ENCODE peak calls at places on chromosomes 5 and 9, in six cellular contexts. One of them, this sample, is unnamed.

GRCh38 chr5:75335952-75336624 is 932 bp upstream of the HMGCR start:
- DNase-seq in stromal cell of bone marrow: peak; percentile 75
- DNase-seq in aorta: no peak
- DNase-seq in GM10248: peak; percentile 26
- DNase-seq in small intestine: peak; percentile 77
- DNase-seq in H7: peak; percentile 54
- DNase-seq in this sample: no peak

GRCh38 chr9:34599546-34599945 is 10.0 kb upstream of the CNTFR start:
- DNase-seq in H7: no peak
- DNase-seq in small intestine: no peak
- DNase-seq in aorta: no peak
- DNase-seq in stromal cell of bone marrow: no peak
- DNase-seq in GM10248: no peak
- DNase-seq in this sample: no peak

GRCh38 chr9:131677445-131678180 is 62.3 kb downstream of the RAPGEF1 start:
- DNase-seq in GM10248: peak; percentile 59
- DNase-seq in stromal cell of bone marrow: no peak
- DNase-seq in H7: no peak
- DNase-seq in small intestine: no peak
- DNase-seq in aorta: no peak
- DNase-seq in this sample: no peak

GRCh38 chr5:155125696-155126095 is 112.1 kb downstream of the KIF4B start:
- DNase-seq in aorta: no peak
- DNase-seq in H7: no peak
- DNase-seq in stromal cell of bone marrow: no peak
- DNase-seq in small intestine: no peak
- DNase-seq in GM10248: no peak
- DNase-seq in this sample: no peak

GRCh38 chr5:101977729-101978345 is 318.2 kb downstream of the SLCO4C1 start:
- DNase-seq in small intestine: peak; percentile 2
- DNase-seq in H7: peak; percentile 45
- DNase-seq in aorta: no peak
- DNase-seq in GM10248: peak; percentile 48
- DNase-seq in stromal cell of bone marrow: peak; percentile 25
- DNase-seq in this sample: no peak

GRCh38 chr9:98479967-98480847 is 224.8 kb upstream of the TBC1D2 start:
- DNase-seq in small intestine: peak; percentile 32
- DNase-seq in GM10248: no peak
- DNase-seq in H7: no peak
- DNase-seq in aorta: no peak
- DNase-seq in stromal cell of bone marrow: no peak
- DNase-seq in this sample: no peak

GRCh38 chr9:3708751-3709150 is 182.9 kb upstream of the RFX3 start:
- DNase-seq in H7: no peak
- DNase-seq in stromal cell of bone marrow: peak; percentile 13
- DNase-seq in aorta: no peak
- DNase-seq in GM10248: no peak
- DNase-seq in small intestine: no peak
- DNase-seq in this sample: no peak

GRCh38 chr9:135079018-135079417 is 8.4 kb upstream of the OLFM1 start:
- DNase-seq in small intestine: no peak
- DNase-seq in H7: no peak
- DNase-seq in stromal cell of bone marrow: no peak
- DNase-seq in aorta: no peak
- DNase-seq in GM10248: no peak
- DNase-seq in this sample: no peak

GRCh38 chr5:173456751-173457171 is 128.5 kb upstream of the STC2 start:
- DNase-seq in small intestine: no peak
- DNase-seq in GM10248: no peak
- DNase-seq in H7: no peak
- DNase-seq in stromal cell of bone marrow: no peak
- DNase-seq in aorta: no peak
- DNase-seq in this sample: no peak